ENCODE peak calls at places on chromosomes 16 and 17, in ten cellular contexts. M is COR-L47; C is neural crest cell; R is stimulated activated CD4-positive, alpha-beta T cell treated with anti-CD3 and anti-CD28 coated beads, Interleukin-1b, Interleukin-23, amount 100 ng/mL, for 24 hours; N is activated CD4-positive, alpha-beta T cell treated with anti-CD3 and anti-CD28 coated beads, Interleukin-2, amount 10 ng/mL, durations not matched to agents 7 days and 5 days; S is fibroblast of lung; Z is anterior cingulate cortex; W is skeletal muscle cell; I is ELF-1; T is GM23248. Q is an unnamed sample.

GRCh38 chr17:78129385-78130079 is 977 bp upstream of the TMC6 start:
- DNase-seq in M (no peak), C (no peak), R (no peak), N (peak), S (no peak), Z (no peak), W (no peak), I (no peak), T (no peak), Q (no peak)

GRCh38 chr16:82063456-82064082 is 28.5 kb downstream of the HSD17B2 start:
- DNase-seq in M (no peak), C (no peak), R (no peak), N (no peak), S (no peak), Z (no peak), W (no peak), I (no peak), T (peak), Q (no peak)

GRCh38 chr16:56643080-56643778 is 4.8 kb downstream of the MT1A start:
- DNase-seq in M (no peak), C (no peak), R (peak), N (peak), S (peak), Z (no peak), W (no peak), I (peak), T (peak), Q (peak)

GRCh38 chr17:63477471-63478440 is 895 bp downstream of the ACE start:
- DNase-seq in M (peak), C (no peak), R (no peak), N (no peak), S (no peak), Z (no peak), W (no peak), I (peak), T (peak), Q (no peak)

GRCh38 chr17:74935585-74936469 is at the start of gene OTOP3:
- DNase-seq in M (peak), C (no peak), R (no peak), N (no peak), S (no peak), Z (no peak), W (no peak), I (no peak), T (peak), Q (no peak)

GRCh38 chr17:65154770-65155589 is 17.8 kb downstream of the RGS9 start:
- DNase-seq in M (no peak), C (no peak), R (no peak), N (no peak), S (peak), Z (no peak), W (peak), I (no peak), T (peak), Q (peak)

GRCh38 chr17:45895969-45896793 is 1.8 kb downstream of the MAPT start:
- DNase-seq in M (peak), C (no peak), R (no peak), N (no peak), S (no peak), Z (no peak), W (no peak), I (peak), T (peak), Q (no peak)

GRCh38 chr17:83131268-83132011 is 52.0 kb downstream of the METRNL start:
- DNase-seq in M (no peak), C (no peak), R (no peak), N (no peak), S (no peak), Z (no peak), W (no peak), I (no peak), T (no peak), Q (no peak)

GRCh38 chr17:78644971-78645370 is 67.8 kb upstream of the DNAH17 start:
- DNase-seq in M (no peak), C (no peak), R (no peak), N (no peak), S (no peak), Z (no peak), W (no peak), I (no peak), T (no peak), Q (no peak)

GRCh38 chr16:86508028-86508946 is 2.0 kb upstream of the FOXF1 start:
- DNase-seq in M (no peak), C (no peak), R (no peak), N (no peak), S (peak), Z (no peak), W (no peak), I (peak), T (peak), Q (no peak)

Q was measured in astrocyte.